ENCODE peak calls at places on chromosomes 12 and 14, in four cellular contexts. S, D, N and Z are unnamed samples.

GRCh38 chr14:35406811-35407630 is 2.5 kb upstream of the NFKBIA start:
- DNase-seq in S (peak), D (peak), N (no peak), Z (no peak)

GRCh38 chr12:13343380-13343779 is 146.9 kb downstream of the EMP1 start:
- DNase-seq in S (no peak), D (no peak), N (no peak), Z (no peak)

GRCh38 chr12:26493656-26494055 is 298.3 kb downstream of the SSPN start:
- DNase-seq in S (no peak), D (no peak), N (no peak), Z (no peak)

GRCh38 chr12:25884024-25884919 is 74.2 kb upstream of the RASSF8 start:
- DNase-seq in S (no peak), D (no peak), N (no peak), Z (no peak)

GRCh38 chr14:62185078-62185477 is 422.9 kb downstream of the SNAPC1 start:
- DNase-seq in S (no peak), D (no peak), N (no peak), Z (no peak)

GRCh38 chr12:131921866-131922769 is 7.0 kb upstream of the PUS1 start:
- DNase-seq in S (no peak), D (no peak), N (peak), Z (peak)

GRCh38 chr12:49346659-49347306 is at the start of gene DNAJC22:
- DNase-seq in S (no peak), D (peak), N (no peak), Z (no peak)

GRCh38 chr12:100372846-100373245 is 16.0 kb downstream of the SLC17A8 start:
- DNase-seq in S (no peak), D (peak), N (no peak), Z (no peak)

GRCh38 chr12:49578471-49579112 is 10.7 kb upstream of the MCRS1 start:
- DNase-seq in S (no peak), D (no peak), N (no peak), Z (no peak)

GRCh38 chr14:99354166-99354875 is 82.3 kb upstream of the BCL11B start:
- DNase-seq in S (no peak), D (no peak), N (no peak), Z (no peak)